ENCODE peak calls at places on chromosomes 11 and 22, in six cellular contexts. One of them, this sample, is unnamed.

GRCh38 chr11:117969160-117969991 is 16.8 kb upstream of the IL10RA start:
- DNase-seq in mesothelial cell of epicardium: peak; percentile 6
- DNase-seq in mucosa of descending colon: no peak
- DNase-seq in body of pancreas: no peak
- DNase-seq in thyroid gland: no peak
- DNase-seq in stomach: no peak
- DNase-seq in this sample: no peak

GRCh38 chr22:43267332-43267731 is 75.8 kb downstream of the SCUBE1 start:
- DNase-seq in body of pancreas: no peak
- DNase-seq in stomach: no peak
- DNase-seq in mucosa of descending colon: no peak
- DNase-seq in thyroid gland: no peak
- DNase-seq in mesothelial cell of epicardium: no peak
- DNase-seq in this sample: no peak

GRCh38 chr11:32310218-32310601 is 125.1 kb downstream of the WT1 start:
- DNase-seq in thyroid gland: peak; percentile 95
- DNase-seq in mucosa of descending colon: no peak
- DNase-seq in stomach: peak; percentile 57
- DNase-seq in mesothelial cell of epicardium: peak; percentile 55
- DNase-seq in body of pancreas: no peak
- DNase-seq in this sample: no peak

GRCh38 chr22:24422078-24422665 is 5.2 kb upstream of the ADORA2A start:
- DNase-seq in stomach: no peak
- DNase-seq in body of pancreas: no peak
- DNase-seq in mucosa of descending colon: no peak
- DNase-seq in mesothelial cell of epicardium: no peak
- DNase-seq in thyroid gland: no peak
- DNase-seq in this sample: no peak

GRCh38 chr11:59292611-59293010 is 66.1 kb upstream of the OR5AN1 start:
- DNase-seq in stomach: no peak
- DNase-seq in body of pancreas: no peak
- DNase-seq in thyroid gland: no peak
- DNase-seq in mucosa of descending colon: no peak
- DNase-seq in mesothelial cell of epicardium: no peak
- DNase-seq in this sample: no peak

GRCh38 chr22:45905924-45906865 is 70.8 kb downstream of the WNT7B start:
- DNase-seq in mesothelial cell of epicardium: no peak
- DNase-seq in mucosa of descending colon: no peak
- DNase-seq in stomach: no peak
- DNase-seq in thyroid gland: no peak
- DNase-seq in body of pancreas: peak; percentile 29
- DNase-seq in this sample: peak; percentile 22

GRCh38 chr22:32539631-32540449 is 65.2 kb downstream of the FBXO7 start:
- DNase-seq in thyroid gland: no peak
- DNase-seq in mesothelial cell of epicardium: peak; percentile 50
- DNase-seq in stomach: no peak
- DNase-seq in mucosa of descending colon: no peak
- DNase-seq in body of pancreas: no peak
- DNase-seq in this sample: no peak

GRCh38 chr22:23386822-23387580 is 193.1 kb downstream of the IGLL1 start:
- DNase-seq in mesothelial cell of epicardium: no peak
- DNase-seq in body of pancreas: no peak
- DNase-seq in mucosa of descending colon: no peak
- DNase-seq in thyroid gland: no peak
- DNase-seq in stomach: no peak
- DNase-seq in this sample: no peak

GRCh38 chr11:17768547-17768946 is 34.0 kb downstream of the KCNC1 start:
- DNase-seq in thyroid gland: no peak
- DNase-seq in mesothelial cell of epicardium: no peak
- DNase-seq in mucosa of descending colon: no peak
- DNase-seq in stomach: no peak
- DNase-seq in body of pancreas: no peak
- DNase-seq in this sample: no peak

GRCh38 chr11:131038597-131038996 is 122.3 kb upstream of the SNX19 start:
- DNase-seq in stomach: no peak
- DNase-seq in thyroid gland: no peak
- DNase-seq in mucosa of descending colon: no peak
- DNase-seq in body of pancreas: no peak
- DNase-seq in mesothelial cell of epicardium: no peak
- DNase-seq in this sample: peak; percentile 16

GRCh38 chr11:130314184-130314748 is 451 bp downstream of the ZBTB44 start:
- DNase-seq in mucosa of descending colon: peak; percentile 83
- DNase-seq in body of pancreas: peak; percentile 67
- DNase-seq in mesothelial cell of epicardium: peak; percentile 73
- DNase-seq in thyroid gland: peak; percentile 70
- DNase-seq in stomach: peak; percentile 74
- DNase-seq in this sample: peak; percentile 4

GRCh38 chr22:45534339-45535192 is 31.9 kb downstream of the FBLN1 start:
- DNase-seq in mucosa of descending colon: no peak
- DNase-seq in body of pancreas: no peak
- DNase-seq in stomach: no peak
- DNase-seq in mesothelial cell of epicardium: no peak
- DNase-seq in thyroid gland: no peak
- DNase-seq in this sample: no peak

GRCh38 chr11:70326365-70326803 is 55.9 kb downstream of the PPFIA1 start:
- DNase-seq in body of pancreas: no peak
- DNase-seq in mucosa of descending colon: no peak
- DNase-seq in thyroid gland: peak; percentile 57
- DNase-seq in mesothelial cell of epicardium: no peak
- DNase-seq in stomach: peak; percentile 24
- DNase-seq in this sample: peak; percentile 17

GRCh38 chr22:39574779-39575551 is 4.4 kb downstream of the CACNA1I start:
- DNase-seq in mucosa of descending colon: no peak
- DNase-seq in stomach: no peak
- DNase-seq in mesothelial cell of epicardium: no peak
- DNase-seq in body of pancreas: no peak
- DNase-seq in thyroid gland: peak; percentile 59
- DNase-seq in this sample: peak; percentile 86

GRCh38 chr11:12448131-12448939 is 71.0 kb downstream of the PARVA start:
- DNase-seq in mucosa of descending colon: no peak
- DNase-seq in stomach: no peak
- DNase-seq in thyroid gland: no peak
- DNase-seq in body of pancreas: no peak
- DNase-seq in mesothelial cell of epicardium: no peak
- DNase-seq in this sample: peak; percentile 49

GRCh38 chr11:2523821-2524391 is 79.1 kb downstream of the KCNQ1 start:
- DNase-seq in thyroid gland: peak; percentile 1
- DNase-seq in stomach: peak; percentile 22
- DNase-seq in body of pancreas: peak; percentile 9
- DNase-seq in mesothelial cell of epicardium: peak; percentile 26
- DNase-seq in mucosa of descending colon: peak; percentile 43
- DNase-seq in this sample: no peak

GRCh38 chr22:17403906-17404305 is 34.6 kb downstream of the CECR2 start:
- DNase-seq in mesothelial cell of epicardium: no peak
- DNase-seq in thyroid gland: peak; percentile 8
- DNase-seq in stomach: no peak
- DNase-seq in body of pancreas: no peak
- DNase-seq in mucosa of descending colon: no peak
- DNase-seq in this sample: no peak

GRCh38 chr22:26298605-26299310 is 129.5 kb downstream of the SEZ6L start:
- DNase-seq in mucosa of descending colon: no peak
- DNase-seq in thyroid gland: no peak
- DNase-seq in mesothelial cell of epicardium: no peak
- DNase-seq in stomach: no peak
- DNase-seq in body of pancreas: no peak
- DNase-seq in this sample: no peak
- TF ChIP-seq CTCF in mucosa of descending colon: no peak
- TF ChIP-seq CTCF in thyroid gland: no peak
- TF ChIP-seq CTCF in mesothelial cell of epicardium: no peak
- TF ChIP-seq CTCF in stomach: no peak
- TF ChIP-seq CTCF in body of pancreas: no peak
- TF ChIP-seq CTCF in this sample: no peak

GRCh38 chr11:68821670-68822069 is 20.0 kb downstream of the CPT1A start:
- DNase-seq in body of pancreas: no peak
- DNase-seq in stomach: no peak
- DNase-seq in thyroid gland: no peak
- DNase-seq in mucosa of descending colon: no peak
- DNase-seq in mesothelial cell of epicardium: no peak
- DNase-seq in this sample: no peak
- TF ChIP-seq CTCF in body of pancreas: no peak
- TF ChIP-seq CTCF in stomach: no peak
- TF ChIP-seq CTCF in thyroid gland: no peak
- TF ChIP-seq CTCF in mucosa of descending colon: no peak
- TF ChIP-seq CTCF in mesothelial cell of epicardium: no peak
- TF ChIP-seq CTCF in this sample: peak; percentile 29

GRCh38 chr22:42116848-42117424 is 13.7 kb downstream of the CYP2D6 start:
- DNase-seq in mesothelial cell of epicardium: no peak
- DNase-seq in thyroid gland: peak; percentile 86
- DNase-seq in stomach: no peak
- DNase-seq in mucosa of descending colon: no peak
- DNase-seq in body of pancreas: no peak
- DNase-seq in this sample: no peak
- TF ChIP-seq CTCF in mesothelial cell of epicardium: no peak
- TF ChIP-seq CTCF in thyroid gland: peak; percentile 8
- TF ChIP-seq CTCF in stomach: no peak
- TF ChIP-seq CTCF in mucosa of descending colon: no peak
- TF ChIP-seq CTCF in body of pancreas: no peak
- TF ChIP-seq CTCF in this sample: no peak

DNA sequence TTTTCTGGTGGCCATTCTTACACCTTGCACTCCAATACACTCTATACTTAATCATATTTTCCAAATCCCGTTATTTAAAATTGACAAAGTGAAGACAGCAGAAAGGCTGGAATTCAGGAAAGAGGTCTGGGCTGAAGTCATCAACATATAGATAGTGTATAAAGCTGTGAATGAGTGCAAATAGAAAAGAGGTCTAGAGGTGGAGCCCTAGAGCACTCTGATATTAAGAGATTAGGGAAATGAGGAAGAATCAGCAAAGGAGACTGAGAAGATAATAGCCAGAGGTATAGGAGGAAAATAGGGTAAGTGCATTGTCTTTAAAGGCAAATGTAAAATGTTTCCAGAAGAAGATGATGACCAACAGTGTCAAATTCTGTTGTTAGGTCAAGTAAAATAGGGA is 7.9 kb downstream of the CTR9 start:
- DNase-seq in stomach: no peak
- DNase-seq in thyroid gland: no peak
- DNase-seq in body of pancreas: no peak
- DNase-seq in mesothelial cell of epicardium: no peak
- DNase-seq in mucosa of descending colon: no peak
- DNase-seq in this sample: no peak
- TF ChIP-seq CTCF in stomach: no peak
- TF ChIP-seq CTCF in thyroid gland: no peak
- TF ChIP-seq CTCF in body of pancreas: no peak
- TF ChIP-seq CTCF in mesothelial cell of epicardium: no peak
- TF ChIP-seq CTCF in mucosa of descending colon: no peak
- TF ChIP-seq CTCF in this sample: peak; percentile 48

GRCh38 chr11:74311352-74311926 is at the start of gene P4HA3:
- DNase-seq in thyroid gland: peak; percentile 66
- DNase-seq in mesothelial cell of epicardium: peak; percentile 73
- DNase-seq in stomach: peak; percentile 77
- DNase-seq in body of pancreas: peak; percentile 79
- DNase-seq in mucosa of descending colon: peak; percentile 76
- DNase-seq in this sample: no peak
- TF ChIP-seq CTCF in thyroid gland: no peak
- TF ChIP-seq CTCF in mesothelial cell of epicardium: no peak
- TF ChIP-seq CTCF in stomach: no peak
- TF ChIP-seq CTCF in body of pancreas: no peak
- TF ChIP-seq CTCF in mucosa of descending colon: no peak
- TF ChIP-seq CTCF in this sample: peak; percentile 22

This sample was measured in HFFc6.